ENCODE peak calls at places on chromosome 22, in four cellular contexts. N, Q, Y and F are unnamed samples.

GRCh38 chr22:23256986-23257888 is 76.9 kb downstream of the BCR start:
- DNase-seq in N (peak), Q (peak), Y (peak), F (peak)

GRCh38 chr22:50730013-50730891 is 7.8 kb upstream of the ACR start:
- DNase-seq in N (no peak), Q (no peak), Y (no peak), F (no peak)

GRCh38 chr22:19291580-19292261 is at the start of gene CLTCL1:
- DNase-seq in N (peak), Q (peak), Y (peak), F (peak)

GRCh38 chr22:45493286-45493771 is 9.4 kb upstream of the FBLN1 start:
- DNase-seq in N (no peak), Q (peak), Y (no peak), F (no peak)

GRCh38 chr22:42433754-42434153 is 1.6 kb upstream of the NFAM1 start:
- DNase-seq in N (no peak), Q (no peak), Y (no peak), F (no peak)

GRCh38 chr22:27480487-27480886 is 321.1 kb downstream of the MN1 start:
- DNase-seq in N (no peak), Q (no peak), Y (no peak), F (no peak)

GRCh38 chr22:37184816-37185541 is 3.1 kb downstream of the C1QTNF6 start:
- DNase-seq in N (no peak), Q (no peak), Y (no peak), F (no peak)

GRCh38 chr22:31929126-31929928 is 15.0 kb upstream of the YWHAH start:
- DNase-seq in N (peak), Q (peak), Y (no peak), F (no peak)

GRCh38 chr22:23072911-23073491 is 2.7 kb downstream of the GNAZ start:
- DNase-seq in N (no peak), Q (peak), Y (no peak), F (no peak)

GRCh38 chr22:20015971-20016733 is 471 bp downstream of the ARVCF start:
- DNase-seq in N (peak), Q (peak), Y (peak), F (peak)

GRCh38 chr22:17754233-17754925 is 19.9 kb downstream of the BID start:
- DNase-seq in N (no peak), Q (peak), Y (no peak), F (no peak)